ENCODE peak calls at places on chromosomes 13 and 19, in nine cellular contexts. Y is tibial nerve; O is IMR-90; T is endodermal cell; H is mesenchymal stem cell; F is CD4-positive, alpha-beta T cell; J is ascending aorta; L is ovary; D is AG04450. V is an unnamed sample. For H3K9me3, the result is how much of the 10 kb centered on the place peaks cover.

GRCh38 chr13:112562786-112563383 is 25.1 kb downstream of the TUBGCP3 start:
- DNase-seq in D (no peak), J (no peak), T (no peak), Y (no peak), L (no peak), O (no peak), F (no peak), H (no peak), V (no peak)

GRCh38 chr13:29954082-29955043 is 103.9 kb upstream of the UBL3 start:
- DNase-seq in D (no peak), F (peak), L (no peak), H (no peak), Y (no peak), T (no peak), O (no peak), J (no peak), V (no peak)

GRCh38 chr13:64371461-64371860 is 2858.7 kb downstream of the PCDH9 start:
- DNase-seq in H (no peak), L (no peak), Y (no peak), D (no peak), O (no peak), J (no peak), T (no peak), F (no peak), V (no peak)

GRCh38 chr13:31476753-31477152 is 262.6 kb upstream of the RXFP2 start:
- DNase-seq in O (no peak), D (no peak), Y (no peak), H (peak), L (no peak), J (no peak), F (no peak), T (no peak), V (no peak)

GRCh38 chr13:21256351-21256761 is 79.9 kb downstream of the MRPL57 start:
- DNase-seq in T (no peak), H (no peak), L (no peak), J (no peak), Y (no peak), O (no peak), F (no peak), D (no peak), V (no peak)

GRCh38 chr13:82654851-82655517 is 1227.3 kb downstream of the SLITRK1 start:
- DNase-seq in T (no peak), O (peak), D (peak), L (no peak), J (peak), F (no peak), Y (peak), H (no peak), V (no peak)

GRCh38 chr13:79663420-79663819 is 182.5 kb downstream of the NDFIP2 start:
- DNase-seq in Y (no peak), O (no peak), L (no peak), F (no peak), J (no peak), T (no peak), D (no peak), H (peak), V (no peak)

GRCh38 chr19:46040952-46041500 is at the start of gene IGFL4:
- DNase-seq in F (no peak), T (no peak), Y (no peak), O (no peak), J (no peak), L (no peak), H (no peak), D (no peak), V (no peak)

GRCh38 chr19:43741075-43741840 is 13.5 kb downstream of the SMG9 start:
- DNase-seq in J (no peak), T (no peak), F (no peak), L (no peak), Y (no peak), D (no peak), O (no peak), H (no peak), V (no peak)

GRCh38 chr13:49348748-49349147 is 95.1 kb downstream of the CAB39L start:
- DNase-seq in O (no peak), F (no peak), J (no peak), D (no peak), H (no peak), T (peak), L (no peak), Y (no peak), V (no peak)

GRCh38 chr13:30133554-30133912 is 173.8 kb downstream of the KATNAL1 start:
- DNase-seq in H (no peak), J (no peak), T (no peak), O (no peak), D (no peak), L (no peak), F (no peak), Y (no peak), V (no peak)

GRCh38 chr13:22111961-22112360 is 441.1 kb downstream of the FGF9 start:
- DNase-seq in L (no peak), O (no peak), J (no peak), Y (no peak), D (no peak), T (no peak), F (no peak), H (no peak), V (no peak)

GRCh38 chr19:44823373-44823698 is 14.4 kb downstream of the BCAM start:
- DNase-seq in H (no peak), J (no peak), D (no peak), F (no peak), L (no peak), T (no peak), O (no peak), Y (no peak), V (no peak)

GRCh38 chr13:60577761-60578160 is 180.7 kb downstream of the TDRD3 start:
- DNase-seq in Y (no peak), D (no peak), F (no peak), O (no peak), J (no peak), T (no peak), H (no peak), L (no peak), V (no peak)

GRCh38 chr13:97340399-97340798 is 93.6 kb upstream of the RAP2A start:
- DNase-seq in L (no peak), J (no peak), D (no peak), H (no peak), T (no peak), Y (no peak), F (no peak), O (no peak), V (no peak)

GRCh38 chr13:62997038-62997619 is 1581.5 kb upstream of the PCDH20 start:
- DNase-seq in H (no peak), Y (no peak), F (no peak), O (no peak), D (no peak), L (no peak), J (no peak), T (no peak), V (no peak)

GRCh38 chr19:55640043-55640576 is 692 bp upstream of the ZNF580 start:
- DNase-seq in O (peak), F (peak), Y (peak), J (peak), L (peak), T (peak), H (peak), D (no peak), V (peak)

GRCh38 chr13:77729502-77730221 is 32.2 kb downstream of the SLAIN1 start:
- DNase-seq in L (no peak), T (no peak), F (no peak), H (no peak), D (no peak), Y (no peak), O (no peak), J (no peak), V (no peak)

GRCh38 chr19:48636859-48637448 is at the start of gene DBP:
- DNase-seq in O (no peak), T (peak), Y (no peak), L (peak), H (no peak), D (no peak), J (peak), F (peak), V (no peak)

GRCh38 chr19:18460313-18460712 is 22.4 kb upstream of the ISYNA1 start:
- DNase-seq in Y (peak), F (no peak), O (peak), H (peak), J (peak), L (peak), D (peak), T (no peak), V (no peak)

GRCh38 chr19:49441960-49442350 is 628 bp upstream of the SLC17A7 start:
- DNase-seq in T (no peak), D (no peak), L (no peak), F (no peak), J (no peak), Y (no peak), O (no peak), H (no peak), V (no peak)

GRCh38 chr19:10206226-10206873 is 11.6 kb upstream of the DNMT1 start:
- DNase-seq in L (no peak), T (no peak), D (no peak), Y (no peak), J (no peak), O (peak), F (no peak), H (no peak), V (no peak)

GRCh38 chr19:19997656-19998268 is 41.5 kb downstream of the ZNF682 start:
- DNase-seq in H (no peak), O (no peak), Y (no peak), T (peak), L (no peak), J (no peak), D (no peak), F (peak), V (peak)

GRCh38 chr13:73715114-73715909 is 418.9 kb downstream of the KLF12 start:
- DNase-seq in H (no peak), L (no peak), F (peak), O (no peak), D (no peak), J (no peak), Y (no peak), T (no peak), V (peak)

GRCh38 chr13:110953416-110953815 is 38.5 kb upstream of the ANKRD10 start:
- DNase-seq in T (no peak), J (no peak), Y (no peak), F (no peak), H (no peak), D (no peak), L (no peak), O (no peak), V (no peak)

GRCh38 chr19:51271015-51271600 is 20.2 kb downstream of the SIGLECL1 start:
- DNase-seq in O (no peak), J (no peak), T (no peak), L (no peak), Y (no peak), D (no peak), H (no peak), F (no peak), V (no peak)

GRCh38 chr13:112641456-112641855 is 48.4 kb upstream of the ATP11A start:
- DNase-seq in O (no peak), D (no peak), J (peak), Y (no peak), F (no peak), L (no peak), T (peak), H (no peak), V (no peak)

GRCh38 chr13:104310861-104311260 is 1244.6 kb upstream of the SLC10A2 start:
- DNase-seq in Y (no peak), D (no peak), L (no peak), T (no peak), J (no peak), O (no peak), H (no peak), F (no peak), V (no peak)

GRCh38 chr19:4359627-4360000 is 16.3 kb downstream of the MPND start:
- DNase-seq in L (peak), D (no peak), T (peak), H (no peak), J (no peak), F (no peak), O (no peak), Y (no peak), V (no peak)

GRCh38 chr13:40813662-40814454 is 24.4 kb downstream of the SLC25A15 start:
- DNase-seq in L (no peak), T (peak), D (no peak), J (no peak), Y (no peak), H (peak), O (peak), F (no peak), V (no peak)

GRCh38 chr19:43460362-43461016 is 4.9 kb downstream of the LYPD3 start:
- DNase-seq in L (no peak), D (no peak), F (no peak), T (no peak), O (no peak), J (no peak), Y (no peak), H (no peak), V (no peak)

GRCh38 chr13:94114166-94114565 is 365.3 kb downstream of the DCT start:
- DNase-seq in D (no peak), T (no peak), Y (no peak), L (no peak), H (no peak), J (no peak), F (no peak), O (no peak), V (no peak)

GRCh38 chr19:10270180-10270615 is 722 bp upstream of the ICAM1 start:
- DNase-seq in L (peak), T (peak), F (peak), O (no peak), Y (peak), H (peak), J (peak), D (no peak), V (peak)

GRCh38 chr19:10855879-10856522 is 7.8 kb downstream of the C19orf38 start:
- DNase-seq in T (peak), J (no peak), Y (no peak), F (no peak), L (no peak), D (no peak), H (no peak), O (no peak), V (no peak)

GRCh38 chr19:33388817-33389573 is 15.5 kb downstream of the CEBPG start:
- DNase-seq in J (peak), T (no peak), L (peak), D (no peak), Y (no peak), H (no peak), O (no peak), F (no peak), V (no peak)

GRCh38 chr19:49057636-49058234 is at the start of gene CGB7:
- DNase-seq in O (peak), F (peak), Y (peak), H (peak), J (peak), T (peak), D (no peak), L (peak), V (peak)

GRCh38 chr19:54552913-54553310 is 20.7 kb upstream of the LILRA2 start:
- DNase-seq in D (no peak), J (no peak), H (no peak), Y (no peak), F (no peak), T (no peak), L (no peak), O (no peak), V (no peak)
- H3K9me3 ChIP-seq in D (half or more), J (under half), H (under half), Y (under half), F (under half), T (half or more), L (under half), O (under half), V (under half)

GRCh38 chr19:9165256-9165655 is 13.5 kb upstream of the OR7D2 start:
- DNase-seq in T (no peak), F (no peak), J (no peak), H (no peak), L (no peak), O (peak), D (no peak), Y (no peak), V (no peak)

GRCh38 chr19:9155591-9155990 is 15.4 kb downstream of the ZNF317 start:
- DNase-seq in Y (no peak), O (no peak), H (no peak), F (no peak), J (no peak), L (no peak), D (no peak), T (no peak), V (no peak)

GRCh38 chr19:9156304-9156703 is 16.1 kb downstream of the ZNF317 start:
- DNase-seq in Y (no peak), D (no peak), H (no peak), T (no peak), O (no peak), J (no peak), F (no peak), L (no peak), V (no peak)

GRCh38 chr19:9159891-9160290 is 18.9 kb upstream of the OR7D2 start:
- DNase-seq in Y (no peak), H (no peak), F (no peak), O (no peak), J (no peak), L (no peak), T (no peak), D (no peak), V (no peak)

DNA sequence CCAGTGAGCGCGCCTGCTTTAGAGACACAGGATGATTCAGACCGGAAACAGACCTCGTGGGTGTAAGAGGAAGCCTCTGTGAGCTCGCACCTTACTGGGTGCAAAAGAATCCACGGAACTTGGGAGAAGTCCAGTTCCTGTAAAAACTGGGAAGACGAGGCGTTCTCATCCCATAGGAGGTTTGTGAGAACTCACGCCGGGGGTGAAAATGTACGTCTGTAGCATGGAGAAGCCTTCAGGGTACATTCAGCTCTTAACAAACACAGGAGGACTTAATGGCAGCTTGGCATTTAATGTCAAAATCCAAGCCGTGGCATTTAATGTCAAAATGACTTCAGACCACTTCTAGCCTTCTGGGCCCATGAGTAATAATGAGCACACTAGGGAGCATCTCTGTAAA is 17.4 kb upstream of the OR7D2 start:
- DNase-seq in L (no peak), J (no peak), Y (no peak), T (no peak), D (no peak), F (no peak), H (no peak), O (no peak), V (no peak)
- H3K9me3 ChIP-seq in L (under half), J (under half), Y (under half), T (half or more), D (half or more), F (under half), H (half or more), O (half or more), V (under half)

GRCh38 chr19:36564391-36564790 is 8.7 kb downstream of the ZNF529 start:
- DNase-seq in O (no peak), J (no peak), F (no peak), L (no peak), H (no peak), Y (no peak), D (no peak), T (no peak), V (no peak)
- H3K9me3 ChIP-seq in O (under half), J (half or more), F (half or more), L (half or more), H (half or more), Y (half or more), D (half or more), T (half or more), V (under half)

GRCh38 chr19:40059624-40060023 is 3.6 kb upstream of the ZNF780B start:
- DNase-seq in J (no peak), O (no peak), T (no peak), L (no peak), F (no peak), H (no peak), Y (no peak), D (no peak), V (no peak)
- H3K9me3 ChIP-seq in J (under half), O (under half), T (half or more), L (under half), F (under half), H (under half), Y (under half), D (under half), V (under half)

DNA sequence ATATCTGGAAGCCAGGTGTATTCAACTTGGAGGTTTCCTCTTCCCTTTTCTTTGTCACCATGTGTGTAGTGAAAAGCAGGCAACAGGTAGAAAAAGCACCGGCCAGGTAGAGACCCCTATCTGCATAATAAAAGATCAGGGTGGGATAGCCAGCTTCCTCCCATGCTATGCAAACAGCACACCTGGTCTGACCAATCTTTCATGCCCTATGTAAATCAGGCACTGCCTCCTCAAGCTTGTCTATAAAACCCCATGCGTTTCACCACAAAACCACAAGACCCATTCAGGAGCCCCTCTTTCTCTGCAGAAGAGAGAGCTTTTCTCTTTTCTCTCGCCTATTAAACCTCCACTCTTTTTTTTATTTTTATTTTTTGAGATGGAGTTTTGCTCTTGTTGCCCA is 22.8 kb downstream of the CYP4F2 start:
- DNase-seq in T (no peak), H (no peak), F (no peak), L (no peak), D (no peak), Y (no peak), O (no peak), J (peak), V (no peak)
- H3K9me3 ChIP-seq in T (half or more), H (under half), F (under half), L (under half), D (under half), Y (under half), O (under half), J (under half), V (under half)

DNA sequence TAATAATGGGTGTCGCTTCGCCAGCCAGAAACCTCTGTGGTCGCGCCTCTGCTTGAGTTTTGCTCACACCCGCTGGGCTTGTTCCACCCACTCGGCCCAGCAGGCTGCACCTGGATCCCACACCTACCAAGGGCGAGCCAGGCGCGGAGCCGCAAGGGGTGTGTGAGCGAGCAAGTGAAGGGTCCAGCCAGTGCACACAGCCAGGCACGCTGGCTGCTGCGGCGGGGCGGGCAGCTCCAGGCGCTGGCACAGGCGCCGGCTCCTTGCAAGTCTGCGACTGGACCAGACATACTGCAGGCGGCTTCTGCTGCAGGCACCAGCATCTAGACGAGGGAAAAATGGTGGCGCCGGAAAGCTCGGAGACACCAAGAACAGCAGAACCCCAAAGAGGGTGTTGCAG is 1.8 kb upstream of the ZNF256 start:
- DNase-seq in Y (no peak), D (no peak), H (no peak), O (no peak), J (no peak), F (no peak), T (no peak), L (peak), V (no peak)
- H3K9me3 ChIP-seq in Y (under half), D (half or more), H (under half), O (under half), J (under half), F (under half), T (under half), L (under half), V (under half)

GRCh38 chr19:35141627-35142401 is 1.2 kb upstream of the FXYD7 start:
- DNase-seq in T (peak), J (no peak), L (peak), D (no peak), F (peak), H (peak), O (no peak), Y (no peak), V (no peak)

GRCh38 chr19:35140207-35140897 is 1.7 kb downstream of the FXYD1 start:
- DNase-seq in T (no peak), H (no peak), D (no peak), O (no peak), J (no peak), L (peak), F (no peak), Y (no peak), V (no peak)

GRCh38 chr19:35138305-35138799 is 272 bp upstream of the FXYD1 start:
- DNase-seq in L (peak), H (no peak), J (no peak), Y (no peak), F (no peak), D (no peak), O (no peak), T (no peak), V (no peak)

GRCh38 chr19:35140898-35141626 is 2.0 kb upstream of the FXYD7 start:
- DNase-seq in O (peak), H (peak), F (peak), L (peak), T (peak), J (peak), D (peak), Y (peak), V (peak)

DNA sequence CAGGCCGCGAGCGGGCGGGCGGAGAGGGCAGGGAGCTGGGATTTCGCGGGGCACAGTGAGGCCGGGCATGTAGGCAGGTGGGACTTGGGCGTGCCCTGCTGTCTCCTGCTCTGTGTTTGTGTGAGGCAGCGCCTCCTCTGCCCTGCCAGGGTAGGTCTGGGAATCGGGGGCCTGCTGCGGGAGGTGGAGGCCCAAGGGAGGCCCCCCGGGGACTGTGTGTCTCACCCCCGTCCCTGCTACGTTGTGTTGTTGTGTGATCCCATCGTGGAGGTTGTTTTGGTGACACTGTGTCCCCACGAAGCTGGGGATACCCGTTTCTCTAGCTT is 957 bp downstream of the FXYD1 start:
- DNase-seq in H (no peak), D (no peak), T (no peak), J (no peak), Y (no peak), F (no peak), L (no peak), O (no peak), V (no peak)
- H3K9me3 ChIP-seq in H (under half), D (under half), T (under half), J (under half), Y (under half), F (under half), L (under half), O (under half), V (under half)